ENCODE peak calls at places on chromosomes 7 and 10, in nine cellular contexts. D, O, B, J, U, Z, X, N and L are unnamed samples.

GRCh38 chr7:115475774-115476407 is 554.0 kb downstream of the MDFIC start:
- DNase-seq in D (no peak), O (no peak), B (no peak), J (no peak), U (peak), Z (no peak), X (peak), N (peak), L (no peak)

GRCh38 chr10:88041243-88042161 is 178.1 kb downstream of the PTEN start:
- DNase-seq in D (no peak), O (no peak), B (no peak), J (no peak), U (no peak), Z (no peak), X (no peak), N (no peak), L (peak)

GRCh38 chr7:19488056-19488455 is 220.8 kb downstream of the POLR1F start:
- DNase-seq in D (no peak), O (no peak), B (no peak), J (no peak), U (no peak), Z (no peak), X (no peak), N (no peak), L (no peak)

GRCh38 chr10:119207713-119208552 is 562 bp downstream of the GRK5 start:
- DNase-seq in D (no peak), O (peak), B (peak), J (no peak), U (peak), Z (peak), X (peak), N (peak), L (peak)

GRCh38 chr7:101081432-101081831 is 3.8 kb upstream of the TRIM56 start:
- DNase-seq in D (no peak), O (no peak), B (no peak), J (no peak), U (no peak), Z (no peak), X (no peak), N (no peak), L (no peak)

GRCh38 chr7:2760098-2760889 is 72.3 kb downstream of the AMZ1 start:
- DNase-seq in D (peak), O (peak), B (no peak), J (no peak), U (peak), Z (peak), X (peak), N (peak), L (peak)

GRCh38 chr10:47127188-47127587 is 172.8 kb upstream of the GDF10 start:
- DNase-seq in D (no peak), O (no peak), B (no peak), J (no peak), U (no peak), Z (no peak), X (no peak), N (no peak), L (no peak)

GRCh38 chr7:123003539-123004126 is 8.1 kb upstream of the TAS2R16 start:
- DNase-seq in D (no peak), O (no peak), B (no peak), J (no peak), U (no peak), Z (no peak), X (no peak), N (no peak), L (no peak)

GRCh38 chr7:101767544-101767943 is 49.9 kb upstream of the CUX1 start:
- DNase-seq in D (no peak), O (no peak), B (no peak), J (no peak), U (no peak), Z (no peak), X (no peak), N (no peak), L (peak)

GRCh38 chr7:68963547-68963946 is 634.7 kb upstream of the AUTS2 start:
- DNase-seq in D (no peak), O (no peak), B (no peak), J (no peak), U (no peak), Z (peak), X (peak), N (no peak), L (peak)

GRCh38 chr10:21173433-21173963 is 276.4 kb upstream of the NEBL start:
- DNase-seq in D (no peak), O (peak), B (peak), J (no peak), U (peak), Z (no peak), X (no peak), N (no peak), L (no peak)

GRCh38 chr7:47670738-47671137 is 88.8 kb upstream of the TNS3 start:
- DNase-seq in D (no peak), O (no peak), B (peak), J (peak), U (no peak), Z (no peak), X (no peak), N (no peak), L (no peak)

GRCh38 chr10:33542747-33543505 is 208.5 kb upstream of the NRP1 start:
- DNase-seq in D (no peak), O (no peak), B (no peak), J (no peak), U (no peak), Z (no peak), X (no peak), N (no peak), L (peak)

GRCh38 chr7:140899883-140900282 is 24.8 kb downstream of the BRAF start:
- DNase-seq in D (no peak), O (no peak), B (no peak), J (no peak), U (peak), Z (no peak), X (no peak), N (no peak), L (no peak)

GRCh38 chr7:131899271-131900030 is 343.0 kb upstream of the PODXL start:
- DNase-seq in D (no peak), O (no peak), B (no peak), J (no peak), U (no peak), Z (no peak), X (no peak), N (no peak), L (peak)

GRCh38 chr10:120506674-120507073 is 49.6 kb downstream of the PLPP4 start:
- DNase-seq in D (no peak), O (no peak), B (no peak), J (no peak), U (peak), Z (no peak), X (peak), N (no peak), L (peak)

GRCh38 chr10:25457552-25457951 is 282.8 kb downstream of the GPR158 start:
- DNase-seq in D (no peak), O (no peak), B (no peak), J (no peak), U (no peak), Z (no peak), X (no peak), N (no peak), L (no peak)

GRCh38 chr7:44432381-44432977 is 58.0 kb downstream of the NUDCD3 start:
- DNase-seq in D (no peak), O (no peak), B (no peak), J (no peak), U (no peak), Z (no peak), X (no peak), N (no peak), L (no peak)

GRCh38 chr7:136976504-136977251 is 108.2 kb downstream of the CHRM2 start:
- DNase-seq in D (no peak), O (no peak), B (no peak), J (no peak), U (no peak), Z (no peak), X (no peak), N (no peak), L (no peak)

GRCh38 chr10:110413903-110414562 is 83.7 kb upstream of the DUSP5 start:
- DNase-seq in D (no peak), O (no peak), B (no peak), J (no peak), U (no peak), Z (no peak), X (no peak), N (no peak), L (no peak)

GRCh38 chr7:55086413-55087201 is 67.8 kb downstream of the EGFR start:
- DNase-seq in D (no peak), O (peak), B (peak), J (peak), U (no peak), Z (peak), X (peak), N (peak), L (peak)

GRCh38 chr7:100887186-100887954 is 2.1 kb downstream of the UFSP1 start:
- DNase-seq in D (no peak), O (no peak), B (peak), J (peak), U (no peak), Z (no peak), X (no peak), N (no peak), L (no peak)

GRCh38 chr7:33874943-33875342 is 30.4 kb upstream of the BMPER start:
- DNase-seq in D (no peak), O (no peak), B (no peak), J (no peak), U (no peak), Z (no peak), X (peak), N (no peak), L (no peak)

GRCh38 chr7:70723339-70723738 is 408.6 kb upstream of the GALNT17 start:
- DNase-seq in D (no peak), O (no peak), B (no peak), J (no peak), U (no peak), Z (no peak), X (no peak), N (no peak), L (no peak)

GRCh38 chr10:84537447-84537931 is 209.1 kb downstream of the CCSER2 start:
- DNase-seq in D (peak), O (peak), B (peak), J (peak), U (peak), Z (peak), X (peak), N (peak), L (peak)

GRCh38 chr7:24697416-24697815 is 59.8 kb downstream of the GSDME start:
- DNase-seq in D (no peak), O (no peak), B (no peak), J (no peak), U (no peak), Z (no peak), X (no peak), N (no peak), L (no peak)

GRCh38 chr7:34430456-34430855 is 227.6 kb upstream of the NPSR1 start:
- DNase-seq in D (no peak), O (peak), B (no peak), J (peak), U (no peak), Z (peak), X (peak), N (no peak), L (peak)

GRCh38 chr10:77636286-77636966 is 1.2 kb downstream of the KCNMA1 start:
- DNase-seq in D (no peak), O (no peak), B (no peak), J (no peak), U (no peak), Z (no peak), X (no peak), N (peak), L (no peak)

GRCh38 chr7:47988496-47989386 is 9.3 kb upstream of the HUS1 start:
- DNase-seq in D (peak), O (no peak), B (no peak), J (no peak), U (no peak), Z (no peak), X (peak), N (no peak), L (no peak)

GRCh38 chr10:28774051-28774995 is 97.0 kb downstream of the BAMBI start:
- DNase-seq in D (peak), O (no peak), B (no peak), J (no peak), U (no peak), Z (peak), X (no peak), N (no peak), L (no peak)

GRCh38 chr10:133312769-133313145 is 4.0 kb downstream of the ZNF511 start:
- DNase-seq in D (no peak), O (no peak), B (no peak), J (no peak), U (no peak), Z (no peak), X (no peak), N (no peak), L (no peak)

GRCh38 chr7:22116451-22117027 is 170.8 kb upstream of the CDCA7L start:
- DNase-seq in D (no peak), O (no peak), B (no peak), J (no peak), U (no peak), Z (no peak), X (no peak), N (no peak), L (no peak)

GRCh38 chr7:79709574-79710409 is 256.3 kb upstream of the MAGI2 start:
- DNase-seq in D (no peak), O (no peak), B (no peak), J (no peak), U (no peak), Z (no peak), X (peak), N (no peak), L (peak)

GRCh38 chr7:102230593-102230992 is 56.1 kb upstream of the SH2B2 start:
- DNase-seq in D (no peak), O (no peak), B (no peak), J (no peak), U (no peak), Z (no peak), X (no peak), N (no peak), L (peak)

GRCh38 chr7:140857048-140857447 is 67.7 kb downstream of the BRAF start:
- DNase-seq in D (no peak), O (no peak), B (no peak), J (no peak), U (peak), Z (peak), X (peak), N (no peak), L (no peak)

GRCh38 chr10:132335189-132336063 is 3.4 kb downstream of the LRRC27 start:
- DNase-seq in D (no peak), O (no peak), B (no peak), J (peak), U (peak), Z (no peak), X (no peak), N (no peak), L (no peak)

GRCh38 chr7:3721422-3721821 is 420.4 kb downstream of the SDK1 start:
- DNase-seq in D (no peak), O (no peak), B (no peak), J (no peak), U (peak), Z (no peak), X (no peak), N (no peak), L (no peak)